ENCODE peak calls at places on chromosomes 7 and 10, in six cellular contexts. J, Z, W, B, H and C are unnamed samples.
A peak's percentile ranks its signal among the peaks of the same experiment; 100 is the strongest.

GRCh38 chr10:91987397-91988037 is 63.9 kb downstream of the BTAF1 start:
- DNase-seq in Z (no peak), H (no peak), W (no peak), B (no peak), J (no peak), C (no peak)

GRCh38 chr10:28241766-28242399 is 61.0 kb downstream of the MPP7 start:
- DNase-seq in Z (peak; percentile 39), J (no peak), W (peak; percentile 29), B (no peak), H (peak; percentile 69), C (no peak)

GRCh38 chr10:49743464-49744075 is 18.6 kb downstream of the OGDHL start:
- DNase-seq in W (no peak), B (no peak), J (no peak), H (no peak), Z (no peak), C (no peak)

GRCh38 chr7:33186187-33186586 is 56.8 kb downstream of the BBS9 start:
- DNase-seq in Z (no peak), W (peak; percentile 29), J (no peak), B (no peak), H (peak; percentile 49), C (no peak)

GRCh38 chr10:128025437-128025836 is 100.8 kb downstream of the MKI67 start:
- DNase-seq in H (no peak), Z (no peak), W (no peak), J (no peak), B (no peak), C (peak; percentile 66)

GRCh38 chr10:4059471-4060138 is 274.6 kb upstream of the KLF6 start:
- DNase-seq in W (no peak), B (no peak), H (no peak), Z (no peak), J (no peak), C (no peak)

GRCh38 chr7:71752171-71752935 is 620.4 kb downstream of the GALNT17 start:
- DNase-seq in J (peak; percentile 68), B (no peak), H (peak; percentile 75), W (no peak), Z (peak; percentile 64), C (no peak)

GRCh38 chr7:90994601-90995000 is 269.6 kb upstream of the FZD1 start:
- DNase-seq in Z (no peak), H (no peak), W (no peak), J (no peak), B (no peak), C (no peak)

GRCh38 chr10:110789604-110790428 is 81.9 kb upstream of the PDCD4 start:
- DNase-seq in B (no peak), W (no peak), J (no peak), Z (no peak), H (no peak), C (no peak)

GRCh38 chr10:71237843-71238623 is 25.7 kb downstream of the UNC5B start:
- DNase-seq in B (no peak), Z (no peak), W (no peak), H (no peak), J (peak; percentile 18), C (no peak)

GRCh38 chr7:102469972-102470825 is 5.4 kb downstream of the LRWD1 start:
- DNase-seq in Z (no peak), H (no peak), J (peak; percentile 76), W (no peak), B (no peak), C (peak; percentile 78)

GRCh38 chr10:89100680-89101079 is 106.4 kb downstream of the CH25H start:
- DNase-seq in Z (no peak), J (no peak), B (no peak), H (no peak), W (peak; percentile 65), C (no peak)

GRCh38 chr10:24432478-24433416 is 223.8 kb downstream of the KIAA1217 start:
- DNase-seq in Z (no peak), W (no peak), B (no peak), H (no peak), J (no peak), C (no peak)

GRCh38 chr7:37191797-37192196 is 256.9 kb downstream of the ELMO1 start:
- DNase-seq in B (no peak), Z (no peak), W (no peak), H (no peak), J (no peak), C (no peak)

GRCh38 chr7:71229201-71229600 is 97.3 kb downstream of the GALNT17 start:
- DNase-seq in Z (no peak), B (no peak), W (no peak), J (no peak), H (no peak), C (no peak)

GRCh38 chr10:54131833-54132232 is 669.2 kb downstream of the PCDH15 start:
- DNase-seq in J (no peak), W (no peak), H (no peak), Z (no peak), B (no peak), C (no peak)

GRCh38 chr10:54130394-54130793 is 670.6 kb downstream of the PCDH15 start:
- DNase-seq in B (no peak), J (no peak), W (no peak), Z (no peak), H (no peak), C (no peak)

GRCh38 chr10:54137396-54137795 is 663.6 kb downstream of the PCDH15 start:
- DNase-seq in W (no peak), J (no peak), H (no peak), Z (no peak), B (no peak), C (no peak)

GRCh38 chr10:54133201-54133600 is 667.8 kb downstream of the PCDH15 start:
- DNase-seq in B (no peak), Z (no peak), J (no peak), H (peak; percentile 5), W (no peak), C (no peak)
- TF ChIP-seq CTCF in B (no peak), Z (no peak), J (no peak), H (no peak), W (no peak), C (peak; percentile 78)

GRCh38 chr7:130379019-130379418 is 1.3 kb upstream of the CPA1 start:
- DNase-seq in Z (no peak), W (no peak), B (no peak), J (no peak), H (no peak), C (peak; percentile 30)
- TF ChIP-seq CTCF in Z (no peak), W (no peak), B (no peak), J (no peak), H (no peak), C (no peak)

DNA sequence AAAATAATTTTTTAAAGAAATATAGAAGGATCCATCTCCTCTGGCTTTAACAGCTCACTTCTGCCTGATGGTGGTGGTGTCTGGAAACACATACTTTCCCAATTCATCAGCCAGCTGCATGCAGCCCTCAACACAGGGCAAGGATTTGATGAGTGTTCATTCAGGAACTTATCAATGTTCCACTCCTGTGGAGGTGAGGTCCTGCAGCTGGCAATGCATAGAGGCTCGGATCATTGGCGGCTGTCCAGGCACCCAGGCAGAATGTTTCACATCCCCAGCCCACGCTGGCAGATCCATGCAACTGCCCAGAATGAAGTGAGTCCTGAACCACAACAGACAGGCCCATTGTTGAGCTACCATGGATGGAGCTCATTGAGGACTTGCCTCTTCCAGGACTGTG is 55.2 kb upstream of the KCNMA1 start:
- DNase-seq in B (no peak), J (no peak), W (peak; percentile 42), H (no peak), Z (peak; percentile 38), C (no peak)
- TF ChIP-seq CTCF in B (no peak), J (no peak), W (no peak), H (no peak), Z (no peak), C (peak; percentile 36)

DNA sequence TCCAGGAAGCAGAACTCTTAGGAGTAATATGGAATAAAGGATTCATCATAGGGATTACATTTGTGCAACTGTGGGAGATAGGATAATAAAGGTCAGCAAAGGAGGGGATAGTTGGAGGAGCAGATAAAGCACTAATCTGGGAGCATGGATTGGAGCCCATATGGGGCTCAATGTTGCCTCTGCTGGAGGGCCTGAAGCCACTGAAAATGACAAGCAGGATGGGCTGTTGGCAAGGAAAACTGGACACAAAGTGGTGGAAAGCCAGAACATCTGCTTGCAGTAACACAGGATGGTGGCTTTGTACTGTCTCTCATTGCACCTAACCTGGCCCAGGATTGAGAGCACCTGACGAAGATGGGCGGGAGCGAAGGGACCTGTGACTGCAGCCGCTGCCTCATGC is 15.0 kb upstream of the COMMD3 start:
- DNase-seq in Z (no peak), B (no peak), W (no peak), H (no peak), J (no peak), C (no peak)
- TF ChIP-seq CTCF in Z (no peak), B (no peak), W (peak; percentile 15), H (no peak), J (no peak), C (peak; percentile 8)

GRCh38 chr7:23938937-23939552 is 229.0 kb downstream of the STK31 start:
- DNase-seq in Z (peak; percentile 25), B (no peak), J (no peak), H (peak; percentile 64), W (peak; percentile 21), C (no peak)
- TF ChIP-seq CTCF in Z (no peak), B (no peak), J (peak; percentile 45), H (peak; percentile 58), W (peak; percentile 64), C (peak; percentile 74)

GRCh38 chr10:95741807-95742528 is 14.0 kb upstream of the ENTPD1 start:
- DNase-seq in J (no peak), Z (no peak), W (no peak), B (no peak), H (peak; percentile 29), C (no peak)
- TF ChIP-seq CTCF in J (no peak), Z (no peak), W (no peak), B (no peak), H (peak; percentile 45), C (peak; percentile 29)

GRCh38 chr10:31273789-31274188 is 45.2 kb upstream of the ZEB1 start:
- DNase-seq in J (no peak), W (no peak), B (no peak), H (no peak), Z (no peak), C (no peak)

GRCh38 chr10:31280972-31281371 is 38.0 kb upstream of the ZEB1 start:
- DNase-seq in W (no peak), J (no peak), B (no peak), Z (no peak), H (no peak), C (no peak)

GRCh38 chr10:31274310-31274709 is 44.7 kb upstream of the ZEB1 start:
- DNase-seq in B (no peak), J (no peak), H (no peak), Z (no peak), W (peak; percentile 33), C (no peak)

GRCh38 chr10:31272841-31273240 is 46.2 kb upstream of the ZEB1 start:
- DNase-seq in W (no peak), B (no peak), J (no peak), Z (no peak), H (no peak), C (no peak)

GRCh38 chr10:31278279-31278941 is 40.6 kb upstream of the ZEB1 start:
- DNase-seq in J (no peak), Z (no peak), B (no peak), H (no peak), W (no peak), C (no peak)
- TF ChIP-seq CTCF in J (no peak), Z (no peak), B (no peak), H (no peak), W (no peak), C (no peak)

GRCh38 chr7:39951156-39951942 is 1.3 kb downstream of the CDK13 start:
- DNase-seq in B (no peak), J (peak; percentile 92), W (peak; percentile 40), Z (peak; percentile 75), H (peak; percentile 86), C (peak; percentile 92)
- TF ChIP-seq CTCF in B (peak; percentile 40), J (peak; percentile 42), W (peak; percentile 24), Z (no peak), H (peak; percentile 43), C (peak; percentile 75)